ENCODE peak calls at places on chromosomes 4 and X, in five cellular contexts. One of them, this sample, is unnamed.

GRCh38 chrX:78650906-78651437 is 8.2 kb downstream of the RTL3 start:
- DNase-seq in A549: no peak
- DNase-seq in AG09309: peak
- DNase-seq in NAMALWA: peak
- DNase-seq in mucosa of descending colon: no peak
- DNase-seq in this sample: no peak

GRCh38 chr4:33649015-33649414 is 2595.3 kb downstream of the ARAP2 start:
- DNase-seq in A549: no peak
- DNase-seq in mucosa of descending colon: no peak
- DNase-seq in AG09309: peak
- DNase-seq in NAMALWA: no peak
- DNase-seq in this sample: no peak

GRCh38 chr4:33724685-33725084 is 2519.6 kb downstream of the ARAP2 start:
- DNase-seq in NAMALWA: no peak
- DNase-seq in mucosa of descending colon: no peak
- DNase-seq in A549: no peak
- DNase-seq in AG09309: no peak
- DNase-seq in this sample: no peak

GRCh38 chr4:92305878-92306520 is 2.2 kb downstream of the GRID2 start:
- DNase-seq in AG09309: no peak
- DNase-seq in NAMALWA: no peak
- DNase-seq in A549: no peak
- DNase-seq in mucosa of descending colon: no peak
- DNase-seq in this sample: no peak

GRCh38 chr4:182478475-182478874 is 235.3 kb downstream of the TENM3 start:
- DNase-seq in A549: peak
- DNase-seq in NAMALWA: peak
- DNase-seq in mucosa of descending colon: no peak
- DNase-seq in AG09309: peak
- DNase-seq in this sample: no peak

GRCh38 chr4:104488151-104488550 is 6.5 kb downstream of the CXXC4 start:
- DNase-seq in AG09309: no peak
- DNase-seq in A549: no peak
- DNase-seq in NAMALWA: no peak
- DNase-seq in mucosa of descending colon: no peak
- DNase-seq in this sample: no peak

GRCh38 chrX:153669901-153670731 is 3.5 kb downstream of the PNCK start:
- DNase-seq in A549: no peak
- DNase-seq in mucosa of descending colon: no peak
- DNase-seq in NAMALWA: no peak
- DNase-seq in AG09309: no peak
- DNase-seq in this sample: no peak

GRCh38 chrX:16239211-16239610 is 71.9 kb downstream of the MAGEB17 start:
- DNase-seq in AG09309: peak
- DNase-seq in mucosa of descending colon: no peak
- DNase-seq in A549: peak
- DNase-seq in NAMALWA: no peak
- DNase-seq in this sample: no peak

GRCh38 chr4:173478136-173478860 is 51.7 kb downstream of the HAND2 start:
- DNase-seq in AG09309: no peak
- DNase-seq in mucosa of descending colon: no peak
- DNase-seq in A549: no peak
- DNase-seq in NAMALWA: no peak
- DNase-seq in this sample: no peak

GRCh38 chr4:13721894-13722293 is 94.4 kb upstream of the BOD1L1 start:
- DNase-seq in A549: no peak
- DNase-seq in NAMALWA: no peak
- DNase-seq in AG09309: no peak
- DNase-seq in mucosa of descending colon: no peak
- DNase-seq in this sample: no peak

GRCh38 chr4:168683595-168683994 is 186.7 kb downstream of the PALLD start:
- DNase-seq in NAMALWA: no peak
- DNase-seq in A549: no peak
- DNase-seq in mucosa of descending colon: no peak
- DNase-seq in AG09309: no peak
- DNase-seq in this sample: no peak

GRCh38 chr4:17091104-17091503 is 192.7 kb upstream of the LDB2 start:
- DNase-seq in A549: no peak
- DNase-seq in NAMALWA: no peak
- DNase-seq in mucosa of descending colon: no peak
- DNase-seq in AG09309: no peak
- DNase-seq in this sample: no peak

GRCh38 chr4:122758033-122758432 is 25.5 kb downstream of the BBS12 start:
- DNase-seq in AG09309: no peak
- DNase-seq in NAMALWA: peak
- DNase-seq in mucosa of descending colon: peak
- DNase-seq in A549: no peak
- DNase-seq in this sample: no peak

GRCh38 chrX:12977761-12978204 is 2.9 kb downstream of the TMSB4X start:
- DNase-seq in NAMALWA: no peak
- DNase-seq in A549: no peak
- DNase-seq in mucosa of descending colon: no peak
- DNase-seq in AG09309: no peak
- DNase-seq in this sample: no peak

GRCh38 chrX:111164728-111165127 is 68.7 kb downstream of the PAK3 start:
- DNase-seq in mucosa of descending colon: peak
- DNase-seq in AG09309: no peak
- DNase-seq in NAMALWA: peak
- DNase-seq in A549: no peak
- DNase-seq in this sample: no peak

GRCh38 chr4:42331914-42332368 is 65.3 kb upstream of the SHISA3 start:
- DNase-seq in AG09309: no peak
- DNase-seq in A549: peak
- DNase-seq in mucosa of descending colon: peak
- DNase-seq in NAMALWA: no peak
- DNase-seq in this sample: no peak

GRCh38 chrX:150146271-150146888 is 208.1 kb upstream of the EOLA2 start:
- DNase-seq in A549: no peak
- DNase-seq in mucosa of descending colon: no peak
- DNase-seq in AG09309: no peak
- DNase-seq in NAMALWA: no peak
- DNase-seq in this sample: no peak

GRCh38 chrX:13670197-13670596 is 17.3 kb downstream of the TCEANC start:
- DNase-seq in NAMALWA: no peak
- DNase-seq in mucosa of descending colon: no peak
- DNase-seq in A549: no peak
- DNase-seq in AG09309: no peak
- DNase-seq in this sample: no peak

GRCh38 chrX:110087485-110088356 is 84.8 kb downstream of the TMEM164 start:
- DNase-seq in AG09309: peak
- DNase-seq in NAMALWA: no peak
- DNase-seq in A549: peak
- DNase-seq in mucosa of descending colon: no peak
- DNase-seq in this sample: no peak

GRCh38 chr4:7430965-7431695 is 3.6 kb downstream of the PSAPL1 start:
- DNase-seq in mucosa of descending colon: no peak
- DNase-seq in NAMALWA: no peak
- DNase-seq in A549: no peak
- DNase-seq in AG09309: no peak
- DNase-seq in this sample: no peak

GRCh38 chr4:112585977-112586736 is 50.6 kb downstream of the ZGRF1 start:
- DNase-seq in AG09309: no peak
- DNase-seq in NAMALWA: no peak
- DNase-seq in A549: no peak
- DNase-seq in mucosa of descending colon: no peak
- DNase-seq in this sample: no peak

GRCh38 chr4:124931050-124931449 is 218.5 kb upstream of the ANKRD50 start:
- DNase-seq in AG09309: no peak
- DNase-seq in mucosa of descending colon: no peak
- DNase-seq in A549: no peak
- DNase-seq in NAMALWA: no peak
- DNase-seq in this sample: no peak

GRCh38 chr4:113077611-113078010 is 28.2 kb downstream of the ANK2 start:
- DNase-seq in A549: no peak
- DNase-seq in AG09309: no peak
- DNase-seq in NAMALWA: no peak
- DNase-seq in mucosa of descending colon: no peak
- DNase-seq in this sample: no peak

GRCh38 chrX:54043696-54044125 is 562 bp downstream of the PHF8 start:
- DNase-seq in NAMALWA: peak
- DNase-seq in mucosa of descending colon: peak
- DNase-seq in A549: no peak
- DNase-seq in AG09309: no peak
- DNase-seq in this sample: peak

GRCh38 chrX:54808109-54808604 is 612 bp downstream of the MAGED2 start:
- DNase-seq in AG09309: no peak
- DNase-seq in A549: peak
- DNase-seq in mucosa of descending colon: peak
- DNase-seq in NAMALWA: no peak
- DNase-seq in this sample: peak

GRCh38 chr4:119315036-119315435 is 6.9 kb downstream of the FABP2 start:
- DNase-seq in AG09309: no peak
- DNase-seq in NAMALWA: no peak
- DNase-seq in A549: no peak
- DNase-seq in mucosa of descending colon: no peak
- DNase-seq in this sample: no peak

GRCh38 chr4:145580906-145581305 is 38.3 kb upstream of the MMAA start:
- DNase-seq in NAMALWA: no peak
- DNase-seq in A549: no peak
- DNase-seq in mucosa of descending colon: no peak
- DNase-seq in AG09309: no peak
- DNase-seq in this sample: no peak

GRCh38 chr4:159871141-159871540 is 768.3 kb downstream of the RAPGEF2 start:
- DNase-seq in A549: no peak
- DNase-seq in AG09309: no peak
- DNase-seq in NAMALWA: no peak
- DNase-seq in mucosa of descending colon: no peak
- DNase-seq in this sample: no peak

GRCh38 chr4:86565641-86566040 is 28.5 kb upstream of the PTPN13 start:
- DNase-seq in NAMALWA: no peak
- DNase-seq in AG09309: no peak
- DNase-seq in mucosa of descending colon: no peak
- DNase-seq in A549: no peak
- DNase-seq in this sample: no peak

GRCh38 chr4:82594466-82594865 is 32.7 kb upstream of the TMEM150C start:
- DNase-seq in AG09309: no peak
- DNase-seq in mucosa of descending colon: no peak
- DNase-seq in A549: no peak
- DNase-seq in NAMALWA: no peak
- DNase-seq in this sample: no peak

GRCh38 chrX:111119341-111119740 is 23.4 kb downstream of the PAK3 start:
- DNase-seq in NAMALWA: no peak
- DNase-seq in A549: no peak
- DNase-seq in AG09309: no peak
- DNase-seq in mucosa of descending colon: no peak
- DNase-seq in this sample: no peak